ENCODE peak calls at places on chromosomes 11 and 22, in four cellular contexts. K, I, N and U are unnamed samples.

GRCh38 chr11:12187399-12187798 is 77.0 kb downstream of the MICAL2 start:
- DNase-seq in K (no peak), I (no peak), N (no peak), U (no peak)

GRCh38 chr11:45665206-45665932 is at the start of gene CHST1:
- DNase-seq in K (peak; percentile 69), I (no peak), N (no peak), U (peak; percentile 56)

GRCh38 chr11:111554532-111554931 is 14.0 kb downstream of the LAYN start:
- DNase-seq in K (no peak), I (no peak), N (peak; percentile 38), U (no peak)

GRCh38 chr11:8531312-8531711 is 62.7 kb downstream of the STK33 start:
- DNase-seq in K (peak; percentile 4), I (no peak), N (peak; percentile 4), U (no peak)

GRCh38 chr11:116596346-116597260 is 176.2 kb downstream of the BUD13 start:
- DNase-seq in K (no peak), I (no peak), N (no peak), U (peak; percentile 6)

GRCh38 chr11:45560153-45560934 is 105.1 kb downstream of the CHST1 start:
- DNase-seq in K (no peak), I (no peak), N (no peak), U (no peak)

GRCh38 chr11:98940913-98941312 is 79.8 kb upstream of the CNTN5 start:
- DNase-seq in K (peak; percentile 8), I (no peak), N (peak; percentile 65), U (no peak)

GRCh38 chr22:50620861-50621490 is 7.0 kb downstream of the ARSA start:
- DNase-seq in K (no peak), I (no peak), N (peak; percentile 17), U (peak; percentile 76)

GRCh38 chr11:31779268-31779879 is 31.7 kb downstream of the PAX6 start:
- DNase-seq in K (no peak), I (no peak), N (peak; percentile 0), U (no peak)

GRCh38 chr11:69700278-69701140 is 3.3 kb downstream of the FGF19 start:
- DNase-seq in K (peak; percentile 68), I (no peak), N (peak; percentile 66), U (no peak)

GRCh38 chr11:120141144-120142071 is 3.5 kb upstream of the TRIM29 start:
- DNase-seq in K (no peak), I (no peak), N (no peak), U (no peak)

GRCh38 chr11:20670932-20671403 is 1.6 kb downstream of the NELL1 start:
- DNase-seq in K (peak; percentile 10), I (no peak), N (no peak), U (no peak)

GRCh38 chr11:31240340-31240904 is 129.1 kb downstream of the DCDC1 start:
- DNase-seq in K (peak; percentile 40), I (no peak), N (peak; percentile 67), U (no peak)

GRCh38 chr22:50048836-50049235 is 9.3 kb downstream of the TTLL8 start:
- DNase-seq in K (no peak), I (no peak), N (no peak), U (no peak)

GRCh38 chr22:45969414-45969799 is 7.6 kb downstream of the WNT7B start:
- DNase-seq in K (no peak), I (no peak), N (no peak), U (no peak)

GRCh38 chr11:27496461-27496860 is 10.1 kb downstream of the LIN7C start:
- DNase-seq in K (no peak), I (no peak), N (no peak), U (no peak)

GRCh38 chr11:74478877-74479276 is 11.5 kb upstream of the KCNE3 start:
- DNase-seq in K (no peak), I (no peak), N (no peak), U (no peak)

GRCh38 chr22:20235453-20235991 is 32.6 kb downstream of the RTN4R start:
- DNase-seq in K (no peak), I (no peak), N (no peak), U (no peak)